ENCODE peak calls at places on chromosomes 11 and 22, in seven cellular contexts. One of them, this sample, is unnamed.

GRCh38 chr11:59822989-59823566 is 12.5 kb upstream of the MRPL16 start:
- DNase-seq in NCI-H1092 treated with DMSO at 0.1 percent for 48 hours: peak
- DNase-seq in stimulated activated CD4-positive, alpha-beta T cell treated with anti-CD3 and anti-CD28 coated beads, Interleukin-2, amount 100 ng/mL, for 24 hours: no peak
- DNase-seq in NCI-H69: peak
- DNase-seq in HuH-7.5: peak
- DNase-seq in NCI-H774: peak
- DNase-seq in CMK: no peak
- DNase-seq in this sample: peak

GRCh38 chr11:70730411-70730810 is 332.1 kb downstream of the CTTN start:
- DNase-seq in NCI-H69: no peak
- DNase-seq in NCI-H774: no peak
- DNase-seq in HuH-7.5: no peak
- DNase-seq in CMK: no peak
- DNase-seq in NCI-H1092 treated with DMSO at 0.1 percent for 48 hours: no peak
- DNase-seq in stimulated activated CD4-positive, alpha-beta T cell treated with anti-CD3 and anti-CD28 coated beads, Interleukin-2, amount 100 ng/mL, for 24 hours: no peak
- DNase-seq in this sample: no peak

GRCh38 chr11:30926130-30926529 is 340.0 kb upstream of the MPPED2 start:
- DNase-seq in NCI-H69: no peak
- DNase-seq in HuH-7.5: no peak
- DNase-seq in CMK: no peak
- DNase-seq in stimulated activated CD4-positive, alpha-beta T cell treated with anti-CD3 and anti-CD28 coated beads, Interleukin-2, amount 100 ng/mL, for 24 hours: no peak
- DNase-seq in NCI-H1092 treated with DMSO at 0.1 percent for 48 hours: no peak
- DNase-seq in NCI-H774: no peak
- DNase-seq in this sample: no peak

GRCh38 chr11:11620966-11621880 is 582 bp downstream of the GALNT18 start:
- DNase-seq in NCI-H69: peak
- DNase-seq in NCI-H1092 treated with DMSO at 0.1 percent for 48 hours: peak
- DNase-seq in NCI-H774: no peak
- DNase-seq in stimulated activated CD4-positive, alpha-beta T cell treated with anti-CD3 and anti-CD28 coated beads, Interleukin-2, amount 100 ng/mL, for 24 hours: peak
- DNase-seq in CMK: no peak
- DNase-seq in HuH-7.5: no peak
- DNase-seq in this sample: peak

GRCh38 chr22:27386186-27386585 is 415.4 kb downstream of the MN1 start:
- DNase-seq in NCI-H69: peak
- DNase-seq in HuH-7.5: no peak
- DNase-seq in CMK: no peak
- DNase-seq in NCI-H1092 treated with DMSO at 0.1 percent for 48 hours: no peak
- DNase-seq in stimulated activated CD4-positive, alpha-beta T cell treated with anti-CD3 and anti-CD28 coated beads, Interleukin-2, amount 100 ng/mL, for 24 hours: no peak
- DNase-seq in NCI-H774: no peak
- DNase-seq in this sample: no peak

GRCh38 chr11:14413307-14414072 is 54.5 kb upstream of the RRAS2 start:
- DNase-seq in NCI-H1092 treated with DMSO at 0.1 percent for 48 hours: no peak
- DNase-seq in CMK: no peak
- DNase-seq in HuH-7.5: no peak
- DNase-seq in NCI-H774: no peak
- DNase-seq in stimulated activated CD4-positive, alpha-beta T cell treated with anti-CD3 and anti-CD28 coated beads, Interleukin-2, amount 100 ng/mL, for 24 hours: peak
- DNase-seq in NCI-H69: peak
- DNase-seq in this sample: no peak

GRCh38 chr11:69317401-69318092 is 23.6 kb downstream of the MYEOV start:
- DNase-seq in NCI-H774: no peak
- DNase-seq in CMK: no peak
- DNase-seq in stimulated activated CD4-positive, alpha-beta T cell treated with anti-CD3 and anti-CD28 coated beads, Interleukin-2, amount 100 ng/mL, for 24 hours: no peak
- DNase-seq in NCI-H1092 treated with DMSO at 0.1 percent for 48 hours: no peak
- DNase-seq in NCI-H69: no peak
- DNase-seq in HuH-7.5: no peak
- DNase-seq in this sample: no peak

GRCh38 chr22:31091106-31091975 is 10.2 kb downstream of the SMTN start:
- DNase-seq in stimulated activated CD4-positive, alpha-beta T cell treated with anti-CD3 and anti-CD28 coated beads, Interleukin-2, amount 100 ng/mL, for 24 hours: no peak
- DNase-seq in NCI-H774: no peak
- DNase-seq in HuH-7.5: peak
- DNase-seq in NCI-H1092 treated with DMSO at 0.1 percent for 48 hours: no peak
- DNase-seq in CMK: no peak
- DNase-seq in NCI-H69: no peak
- DNase-seq in this sample: no peak

GRCh38 chr11:803770-804598 is 1.0 kb downstream of the PIDD1 start:
- DNase-seq in NCI-H774: no peak
- DNase-seq in stimulated activated CD4-positive, alpha-beta T cell treated with anti-CD3 and anti-CD28 coated beads, Interleukin-2, amount 100 ng/mL, for 24 hours: no peak
- DNase-seq in HuH-7.5: no peak
- DNase-seq in NCI-H1092 treated with DMSO at 0.1 percent for 48 hours: no peak
- DNase-seq in CMK: no peak
- DNase-seq in NCI-H69: peak
- DNase-seq in this sample: peak

GRCh38 chr11:73950869-73951710 is at the start of gene DNAJB13:
- DNase-seq in stimulated activated CD4-positive, alpha-beta T cell treated with anti-CD3 and anti-CD28 coated beads, Interleukin-2, amount 100 ng/mL, for 24 hours: no peak
- DNase-seq in NCI-H69: peak
- DNase-seq in CMK: no peak
- DNase-seq in NCI-H1092 treated with DMSO at 0.1 percent for 48 hours: peak
- DNase-seq in NCI-H774: peak
- DNase-seq in HuH-7.5: peak
- DNase-seq in this sample: peak

GRCh38 chr11:111351374-111352081 is 27.5 kb downstream of the POU2AF1 start:
- DNase-seq in stimulated activated CD4-positive, alpha-beta T cell treated with anti-CD3 and anti-CD28 coated beads, Interleukin-2, amount 100 ng/mL, for 24 hours: no peak
- DNase-seq in CMK: no peak
- DNase-seq in NCI-H1092 treated with DMSO at 0.1 percent for 48 hours: no peak
- DNase-seq in NCI-H69: no peak
- DNase-seq in NCI-H774: no peak
- DNase-seq in HuH-7.5: no peak
- DNase-seq in this sample: no peak

GRCh38 chr11:134142536-134142935 is 73.7 kb downstream of the JAM3 start:
- DNase-seq in HuH-7.5: no peak
- DNase-seq in CMK: no peak
- DNase-seq in NCI-H1092 treated with DMSO at 0.1 percent for 48 hours: no peak
- DNase-seq in stimulated activated CD4-positive, alpha-beta T cell treated with anti-CD3 and anti-CD28 coated beads, Interleukin-2, amount 100 ng/mL, for 24 hours: no peak
- DNase-seq in NCI-H774: no peak
- DNase-seq in NCI-H69: no peak
- DNase-seq in this sample: no peak

GRCh38 chr11:65355013-65355775 is 643 bp downstream of the TIGD3 start:
- DNase-seq in stimulated activated CD4-positive, alpha-beta T cell treated with anti-CD3 and anti-CD28 coated beads, Interleukin-2, amount 100 ng/mL, for 24 hours: peak
- DNase-seq in HuH-7.5: peak
- DNase-seq in NCI-H69: peak
- DNase-seq in NCI-H1092 treated with DMSO at 0.1 percent for 48 hours: peak
- DNase-seq in CMK: no peak
- DNase-seq in NCI-H774: peak
- DNase-seq in this sample: peak

GRCh38 chr11:64180871-64181270 is 5.1 kb upstream of the STIP1 start:
- DNase-seq in NCI-H1092 treated with DMSO at 0.1 percent for 48 hours: no peak
- DNase-seq in NCI-H774: no peak
- DNase-seq in NCI-H69: peak
- DNase-seq in stimulated activated CD4-positive, alpha-beta T cell treated with anti-CD3 and anti-CD28 coated beads, Interleukin-2, amount 100 ng/mL, for 24 hours: no peak
- DNase-seq in CMK: no peak
- DNase-seq in HuH-7.5: no peak
- DNase-seq in this sample: no peak

GRCh38 chr11:68942751-68943271 is 38.0 kb downstream of the MRGPRD start:
- DNase-seq in NCI-H774: no peak
- DNase-seq in NCI-H1092 treated with DMSO at 0.1 percent for 48 hours: no peak
- DNase-seq in CMK: no peak
- DNase-seq in stimulated activated CD4-positive, alpha-beta T cell treated with anti-CD3 and anti-CD28 coated beads, Interleukin-2, amount 100 ng/mL, for 24 hours: no peak
- DNase-seq in NCI-H69: no peak
- DNase-seq in HuH-7.5: no peak
- DNase-seq in this sample: no peak

GRCh38 chr11:33721291-33721840 is 14.9 kb downstream of the CD59 start:
- DNase-seq in stimulated activated CD4-positive, alpha-beta T cell treated with anti-CD3 and anti-CD28 coated beads, Interleukin-2, amount 100 ng/mL, for 24 hours: no peak
- DNase-seq in NCI-H774: no peak
- DNase-seq in NCI-H69: peak
- DNase-seq in HuH-7.5: no peak
- DNase-seq in NCI-H1092 treated with DMSO at 0.1 percent for 48 hours: no peak
- DNase-seq in CMK: no peak
- DNase-seq in this sample: no peak

GRCh38 chr11:96052921-96053631 is 129.2 kb upstream of the MTMR2 start:
- DNase-seq in NCI-H1092 treated with DMSO at 0.1 percent for 48 hours: no peak
- DNase-seq in stimulated activated CD4-positive, alpha-beta T cell treated with anti-CD3 and anti-CD28 coated beads, Interleukin-2, amount 100 ng/mL, for 24 hours: no peak
- DNase-seq in NCI-H69: peak
- DNase-seq in CMK: no peak
- DNase-seq in HuH-7.5: no peak
- DNase-seq in NCI-H774: no peak
- DNase-seq in this sample: no peak

GRCh38 chr11:8870461-8871282 is 40.3 kb upstream of the AKIP1 start:
- DNase-seq in HuH-7.5: peak
- DNase-seq in NCI-H69: peak
- DNase-seq in NCI-H1092 treated with DMSO at 0.1 percent for 48 hours: peak
- DNase-seq in stimulated activated CD4-positive, alpha-beta T cell treated with anti-CD3 and anti-CD28 coated beads, Interleukin-2, amount 100 ng/mL, for 24 hours: peak
- DNase-seq in CMK: no peak
- DNase-seq in NCI-H774: no peak
- DNase-seq in this sample: peak

GRCh38 chr11:123103326-123103980 is 41.5 kb upstream of the HSPA8 start:
- DNase-seq in NCI-H774: peak
- DNase-seq in stimulated activated CD4-positive, alpha-beta T cell treated with anti-CD3 and anti-CD28 coated beads, Interleukin-2, amount 100 ng/mL, for 24 hours: no peak
- DNase-seq in NCI-H69: peak
- DNase-seq in HuH-7.5: peak
- DNase-seq in NCI-H1092 treated with DMSO at 0.1 percent for 48 hours: peak
- DNase-seq in CMK: no peak
- DNase-seq in this sample: peak

GRCh38 chr22:46195487-46196165 is 45.3 kb downstream of the PPARA start:
- DNase-seq in CMK: no peak
- DNase-seq in HuH-7.5: no peak
- DNase-seq in NCI-H1092 treated with DMSO at 0.1 percent for 48 hours: no peak
- DNase-seq in stimulated activated CD4-positive, alpha-beta T cell treated with anti-CD3 and anti-CD28 coated beads, Interleukin-2, amount 100 ng/mL, for 24 hours: no peak
- DNase-seq in NCI-H69: peak
- DNase-seq in NCI-H774: peak
- DNase-seq in this sample: no peak

GRCh38 chr11:101686514-101686913 is 102.7 kb upstream of the TRPC6 start:
- DNase-seq in NCI-H69: no peak
- DNase-seq in HuH-7.5: no peak
- DNase-seq in stimulated activated CD4-positive, alpha-beta T cell treated with anti-CD3 and anti-CD28 coated beads, Interleukin-2, amount 100 ng/mL, for 24 hours: no peak
- DNase-seq in NCI-H774: no peak
- DNase-seq in NCI-H1092 treated with DMSO at 0.1 percent for 48 hours: no peak
- DNase-seq in CMK: no peak
- DNase-seq in this sample: no peak

GRCh38 chr22:37244922-37245722 is 1.1 kb upstream of the RAC2 start:
- DNase-seq in NCI-H774: no peak
- DNase-seq in stimulated activated CD4-positive, alpha-beta T cell treated with anti-CD3 and anti-CD28 coated beads, Interleukin-2, amount 100 ng/mL, for 24 hours: no peak
- DNase-seq in CMK: no peak
- DNase-seq in NCI-H69: no peak
- DNase-seq in NCI-H1092 treated with DMSO at 0.1 percent for 48 hours: no peak
- DNase-seq in HuH-7.5: no peak
- DNase-seq in this sample: no peak

GRCh38 chr11:102117472-102118113 is 7.3 kb downstream of the YAP1 start:
- DNase-seq in NCI-H69: no peak
- DNase-seq in CMK: no peak
- DNase-seq in stimulated activated CD4-positive, alpha-beta T cell treated with anti-CD3 and anti-CD28 coated beads, Interleukin-2, amount 100 ng/mL, for 24 hours: no peak
- DNase-seq in NCI-H774: no peak
- DNase-seq in NCI-H1092 treated with DMSO at 0.1 percent for 48 hours: no peak
- DNase-seq in HuH-7.5: no peak
- DNase-seq in this sample: no peak